ENCODE peak calls at places on chromosome X, in four cellular contexts. D is H9, S is mesenchymal stem cell, Z is neuronal stem cell. Q is an unnamed sample. For H3K79me1, the result is how much of the 10 kb centered on the place peaks cover.

GRCh38 chrX:103061486-103061885 is 2.5 kb downstream of the BEX1 start:
- DNase-seq in Z (no peak), D (no peak), S (no peak), Q (no peak)

GRCh38 chrX:38183577-38183976 is 37.1 kb downstream of the SRPX start:
- DNase-seq in D (no peak), S (no peak), Z (no peak), Q (peak)

GRCh38 chrX:107861056-107861455 is 35.4 kb downstream of the MID2 start:
- DNase-seq in S (no peak), Z (no peak), D (no peak), Q (peak)

GRCh38 chrX:53798281-53798680 is 111.8 kb upstream of the HUWE1 start:
- DNase-seq in D (no peak), Z (no peak), S (no peak), Q (no peak)

GRCh38 chrX:9958183-9958582 is 9.0 kb upstream of the CLDN34 start:
- DNase-seq in D (no peak), Z (no peak), S (no peak), Q (no peak)

GRCh38 chrX:22795680-22796079 is 204.1 kb upstream of the DDX53 start:
- DNase-seq in Z (no peak), S (no peak), D (no peak), Q (no peak)

GRCh38 chrX:29707088-29707487 is 508.3 kb upstream of the MAGEB2 start:
- DNase-seq in D (no peak), S (no peak), Z (no peak), Q (no peak)

GRCh38 chrX:124289443-124289842 is 43.0 kb upstream of the TEX13D start:
- DNase-seq in Z (no peak), D (no peak), S (no peak), Q (no peak)

GRCh38 chrX:915427-916234 is 285.0 kb downstream of the SHOX start:
- DNase-seq in S (no peak), D (no peak), Z (no peak), Q (no peak)

GRCh38 chrX:140091276-140091886 is 126.1 kb upstream of the CXorf66 start:
- DNase-seq in D (peak), S (no peak), Z (peak), Q (no peak)

GRCh38 chrX:102985182-102985581 is 48.1 kb downstream of the RAB40AL start:
- DNase-seq in Z (no peak), S (no peak), D (no peak), Q (no peak)

GRCh38 chrX:148499638-148500427 is 584 bp upstream of the AFF2 start:
- DNase-seq in S (no peak), Z (no peak), D (peak), Q (no peak)

GRCh38 chrX:101263766-101264165 is 27.4 kb downstream of the TAF7L start:
- DNase-seq in D (no peak), S (no peak), Z (no peak), Q (no peak)

GRCh38 chrX:82973641-82974040 is 534.4 kb upstream of the POU3F4 start:
- DNase-seq in S (no peak), Z (no peak), D (no peak), Q (no peak)

GRCh38 chrX:22128961-22129360 is 96.8 kb downstream of the PHEX start:
- DNase-seq in D (no peak), Z (no peak), S (no peak), Q (no peak)

GRCh38 chrX:137305404-137305803 is 260.5 kb upstream of the ZIC3 start:
- DNase-seq in Z (no peak), S (no peak), D (no peak), Q (no peak)

GRCh38 chrX:110089656-110090404 is 86.9 kb downstream of the TMEM164 start:
- DNase-seq in S (peak), D (no peak), Z (no peak), Q (no peak)

GRCh38 chrX:769796-770195 is 139.2 kb downstream of the SHOX start:
- DNase-seq in D (peak), Z (no peak), S (no peak), Q (no peak)

GRCh38 chrX:119640621-119641020 is 34.4 kb upstream of the NKRF start:
- DNase-seq in Z (no peak), S (no peak), D (no peak), Q (no peak)

GRCh38 chrX:45515262-45516215 is 314.9 kb upstream of the DIPK2B start:
- DNase-seq in S (peak), D (no peak), Z (no peak), Q (peak)

GRCh38 chrX:14409341-14409740 is 120.0 kb upstream of the GLRA2 start:
- DNase-seq in Z (no peak), D (no peak), S (no peak), Q (no peak)

GRCh38 chrX:413322-414201 is 26.9 kb upstream of the PPP2R3B start:
- DNase-seq in S (peak), D (peak), Z (peak), Q (peak)

GRCh38 chrX:134544189-134544588 is 84.2 kb downstream of the HPRT1 start:
- DNase-seq in S (no peak), D (no peak), Z (no peak), Q (no peak)

GRCh38 chrX:78652971-78653822 is 5.9 kb downstream of the RTL3 start:
- DNase-seq in S (peak), Z (no peak), D (no peak), Q (peak)

GRCh38 chrX:31580726-31581125 is 508.9 kb upstream of the FTHL17 start:
- DNase-seq in Z (no peak), S (peak), D (no peak), Q (peak)

DNA sequence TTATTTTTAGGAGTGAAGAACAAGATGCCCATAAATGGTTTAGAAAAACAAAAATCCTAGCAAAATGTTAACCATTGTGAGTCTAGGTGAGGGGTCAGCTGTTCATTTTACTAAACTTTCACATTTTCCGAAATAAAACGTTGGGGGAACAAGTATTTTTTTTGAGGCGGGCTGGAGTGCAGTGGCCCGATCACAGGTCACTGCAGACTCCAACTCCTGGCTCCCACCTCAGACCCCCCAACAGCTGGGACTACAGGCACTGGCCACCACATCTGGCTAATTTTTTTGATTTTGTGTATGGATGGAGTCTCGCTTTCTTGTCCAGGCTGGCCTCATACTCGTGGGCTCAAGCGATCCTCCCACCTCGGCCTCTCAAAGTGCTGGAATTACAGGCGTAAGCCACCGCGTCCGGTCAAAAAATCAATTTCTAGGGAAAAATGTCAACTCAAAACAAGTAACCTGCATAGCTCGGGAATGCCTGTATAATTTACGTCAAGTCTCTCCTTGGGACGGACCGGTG is 741 bp upstream of the TAF1 start:
- DNase-seq in Z (no peak), S (peak), D (no peak), Q (no peak)
- H3K14ac ChIP-seq in Z (no peak), S (no peak), D (peak), Q (peak)

DNA sequence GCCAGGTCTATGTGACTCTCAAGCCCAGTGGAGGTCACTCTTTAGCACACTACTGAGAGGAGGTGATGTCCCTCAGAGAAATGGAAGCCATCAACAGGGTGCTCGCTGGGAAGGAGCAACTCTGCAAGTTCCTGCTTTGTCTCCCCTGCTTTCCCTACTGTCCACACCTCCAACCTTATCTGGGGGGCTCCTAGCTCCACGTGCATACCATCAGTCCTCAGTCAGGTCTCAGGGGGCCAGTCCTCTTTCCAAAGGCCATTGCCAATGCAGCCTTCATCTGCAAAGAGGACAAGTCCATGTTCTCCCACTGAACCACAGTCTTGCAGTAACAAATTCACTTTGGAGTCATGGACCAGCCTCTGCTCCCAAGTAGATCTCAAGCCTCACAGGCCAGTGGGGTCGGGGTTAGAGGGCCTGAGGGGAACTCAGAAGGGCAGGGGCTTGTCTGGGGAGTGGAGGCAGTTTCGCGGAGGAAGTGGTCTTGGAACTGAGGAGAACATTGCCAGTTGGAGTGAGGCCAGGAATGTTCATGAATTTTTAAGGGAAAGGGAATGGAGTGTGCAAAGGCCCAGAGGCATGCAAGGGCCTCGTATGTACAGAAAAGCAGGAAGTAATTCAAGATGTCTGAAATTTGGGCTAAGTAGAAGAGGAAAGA is 9.0 kb downstream of the RTL5 start:
- DNase-seq in D (no peak), S (no peak), Z (no peak), Q (no peak)
- H3K79me1 ChIP-seq in D (under half), S (under half), Z (under half), Q (under half)

DNA sequence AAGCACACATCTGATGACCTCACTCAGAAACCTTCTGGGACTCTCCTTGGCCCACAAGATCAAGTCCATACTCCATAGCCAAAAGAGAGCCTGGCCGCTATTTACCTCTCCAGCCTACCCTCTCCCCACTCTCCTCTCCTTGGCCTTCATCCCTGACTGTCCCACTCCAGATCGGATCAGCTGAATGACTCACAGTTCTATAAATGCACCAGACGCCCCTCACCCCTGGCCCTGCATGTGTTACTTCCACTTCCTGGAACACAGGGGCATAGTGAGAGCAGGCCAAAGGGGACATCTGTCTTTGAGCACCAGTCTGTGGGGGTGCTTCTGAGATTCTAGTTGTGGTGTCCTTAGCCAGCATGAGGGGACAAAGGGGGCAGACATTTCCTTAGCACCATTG is 62.4 kb downstream of the PJA1 start:
- DNase-seq in D (no peak), Z (no peak), S (no peak), Q (no peak)
- H3K14ac ChIP-seq in D (no peak), Z (no peak), S (no peak), Q (no peak)

GRCh38 chrX:42684062-42684461 is 93.9 kb downstream of the PPP1R2C start:
- DNase-seq in D (no peak), S (no peak), Z (no peak), Q (no peak)

GRCh38 chrX:42691196-42691595 is 86.8 kb downstream of the PPP1R2C start:
- DNase-seq in D (no peak), Z (no peak), S (no peak), Q (no peak)

GRCh38 chrX:42686296-42686695 is 91.7 kb downstream of the PPP1R2C start:
- DNase-seq in Z (no peak), S (no peak), D (no peak), Q (no peak)

GRCh38 chrX:42686706-42687105 is 91.3 kb downstream of the PPP1R2C start:
- DNase-seq in D (no peak), Z (no peak), S (no peak), Q (no peak)
- H3K79me1 ChIP-seq in D (under half), Z (under half), S (under half), Q (under half)

Q was measured in IMR-90.